ENCODE peak calls at places on chromosomes 1 and 21, in seven cellular contexts. One of them, this sample, is unnamed.

GRCh38 chr1:181469829-181470228 is 13.5 kb upstream of the CACNA1E start:
- DNase-seq in endothelial cell: no peak
- DNase-seq in adrenal gland: peak
- DNase-seq in mucosa of descending colon: no peak
- DNase-seq in foreskin fibroblast: peak
- DNase-seq in left ventricle myocardium inferior: no peak
- DNase-seq in HFF-Myc: no peak
- DNase-seq in this sample: no peak

GRCh38 chr1:17369466-17369865 is 2.5 kb upstream of the PADI6 start:
- DNase-seq in endothelial cell: no peak
- DNase-seq in mucosa of descending colon: no peak
- DNase-seq in left ventricle myocardium inferior: no peak
- DNase-seq in HFF-Myc: no peak
- DNase-seq in foreskin fibroblast: peak
- DNase-seq in adrenal gland: no peak
- DNase-seq in this sample: no peak

GRCh38 chr1:6651889-6652288 is 27.2 kb downstream of the THAP3 start:
- DNase-seq in endothelial cell: no peak
- DNase-seq in mucosa of descending colon: peak
- DNase-seq in adrenal gland: no peak
- DNase-seq in foreskin fibroblast: no peak
- DNase-seq in HFF-Myc: no peak
- DNase-seq in left ventricle myocardium inferior: no peak
- DNase-seq in this sample: no peak

GRCh38 chr1:49051647-49052046 is 275.0 kb upstream of the BEND5 start:
- DNase-seq in endothelial cell: no peak
- DNase-seq in foreskin fibroblast: no peak
- DNase-seq in left ventricle myocardium inferior: no peak
- DNase-seq in HFF-Myc: no peak
- DNase-seq in adrenal gland: no peak
- DNase-seq in mucosa of descending colon: no peak
- DNase-seq in this sample: no peak

GRCh38 chr1:21268281-21269239 is 21.7 kb downstream of the ECE1 start:
- DNase-seq in endothelial cell: no peak
- DNase-seq in left ventricle myocardium inferior: no peak
- DNase-seq in HFF-Myc: no peak
- DNase-seq in foreskin fibroblast: peak
- DNase-seq in adrenal gland: peak
- DNase-seq in mucosa of descending colon: peak
- DNase-seq in this sample: no peak

GRCh38 chr1:44820945-44821715 is 12.8 kb downstream of the BTBD19 start:
- DNase-seq in endothelial cell: no peak
- DNase-seq in HFF-Myc: no peak
- DNase-seq in left ventricle myocardium inferior: no peak
- DNase-seq in foreskin fibroblast: no peak
- DNase-seq in adrenal gland: no peak
- DNase-seq in mucosa of descending colon: peak
- DNase-seq in this sample: no peak

GRCh38 chr1:15028117-15028516 is 125.4 kb upstream of the TMEM51 start:
- DNase-seq in endothelial cell: no peak
- DNase-seq in foreskin fibroblast: peak
- DNase-seq in left ventricle myocardium inferior: peak
- DNase-seq in adrenal gland: peak
- DNase-seq in mucosa of descending colon: peak
- DNase-seq in HFF-Myc: peak
- DNase-seq in this sample: no peak

GRCh38 chr21:28337319-28337718 is 655.4 kb downstream of the LTN1 start:
- DNase-seq in endothelial cell: no peak
- DNase-seq in foreskin fibroblast: peak
- DNase-seq in mucosa of descending colon: no peak
- DNase-seq in HFF-Myc: peak
- DNase-seq in adrenal gland: no peak
- DNase-seq in left ventricle myocardium inferior: no peak
- DNase-seq in this sample: no peak

GRCh38 chr1:241779897-241780296 is 68.1 kb upstream of the EXO1 start:
- DNase-seq in mucosa of descending colon: no peak
- DNase-seq in adrenal gland: no peak
- DNase-seq in endothelial cell: no peak
- DNase-seq in left ventricle myocardium inferior: no peak
- DNase-seq in HFF-Myc: no peak
- DNase-seq in foreskin fibroblast: no peak
- DNase-seq in this sample: no peak

GRCh38 chr21:16079830-16080229 is 350.0 kb downstream of the USP25 start:
- DNase-seq in HFF-Myc: no peak
- DNase-seq in foreskin fibroblast: peak
- DNase-seq in adrenal gland: no peak
- DNase-seq in endothelial cell: no peak
- DNase-seq in mucosa of descending colon: no peak
- DNase-seq in left ventricle myocardium inferior: no peak
- DNase-seq in this sample: no peak

GRCh38 chr1:35726814-35727433 is 8.2 kb upstream of the C1orf216 start:
- DNase-seq in adrenal gland: peak
- DNase-seq in left ventricle myocardium inferior: peak
- DNase-seq in HFF-Myc: no peak
- DNase-seq in foreskin fibroblast: peak
- DNase-seq in mucosa of descending colon: no peak
- DNase-seq in endothelial cell: peak
- DNase-seq in this sample: peak

GRCh38 chr1:27656157-27656893 is 15.7 kb downstream of the IFI6 start:
- DNase-seq in endothelial cell: no peak
- DNase-seq in left ventricle myocardium inferior: peak
- DNase-seq in foreskin fibroblast: peak
- DNase-seq in mucosa of descending colon: peak
- DNase-seq in adrenal gland: peak
- DNase-seq in HFF-Myc: no peak
- DNase-seq in this sample: no peak

GRCh38 chr1:162168261-162168660 is 98.8 kb downstream of the NOS1AP start:
- DNase-seq in left ventricle myocardium inferior: no peak
- DNase-seq in adrenal gland: peak
- DNase-seq in HFF-Myc: no peak
- DNase-seq in foreskin fibroblast: no peak
- DNase-seq in endothelial cell: no peak
- DNase-seq in mucosa of descending colon: no peak
- DNase-seq in this sample: no peak

GRCh38 chr1:37561794-37562132 is 5.0 kb downstream of the DNALI1 start:
- DNase-seq in foreskin fibroblast: peak
- DNase-seq in adrenal gland: no peak
- DNase-seq in mucosa of descending colon: no peak
- DNase-seq in endothelial cell: peak
- DNase-seq in HFF-Myc: no peak
- DNase-seq in left ventricle myocardium inferior: no peak
- DNase-seq in this sample: no peak
- TF ChIP-seq CTCF in foreskin fibroblast: peak
- TF ChIP-seq CTCF in adrenal gland: no peak
- TF ChIP-seq CTCF in mucosa of descending colon: no peak
- TF ChIP-seq CTCF in endothelial cell: peak
- TF ChIP-seq CTCF in HFF-Myc: peak
- TF ChIP-seq CTCF in left ventricle myocardium inferior: peak
- TF ChIP-seq CTCF in this sample: peak

GRCh38 chr1:228087771-228088251 is 5.3 kb downstream of the ARF1 start:
- DNase-seq in mucosa of descending colon: peak
- DNase-seq in left ventricle myocardium inferior: peak
- DNase-seq in foreskin fibroblast: peak
- DNase-seq in endothelial cell: no peak
- DNase-seq in HFF-Myc: peak
- DNase-seq in adrenal gland: no peak
- DNase-seq in this sample: no peak
- TF ChIP-seq CTCF in mucosa of descending colon: no peak
- TF ChIP-seq CTCF in left ventricle myocardium inferior: no peak
- TF ChIP-seq CTCF in foreskin fibroblast: no peak
- TF ChIP-seq CTCF in endothelial cell: no peak
- TF ChIP-seq CTCF in HFF-Myc: no peak
- TF ChIP-seq CTCF in adrenal gland: no peak
- TF ChIP-seq CTCF in this sample: no peak

DNA sequence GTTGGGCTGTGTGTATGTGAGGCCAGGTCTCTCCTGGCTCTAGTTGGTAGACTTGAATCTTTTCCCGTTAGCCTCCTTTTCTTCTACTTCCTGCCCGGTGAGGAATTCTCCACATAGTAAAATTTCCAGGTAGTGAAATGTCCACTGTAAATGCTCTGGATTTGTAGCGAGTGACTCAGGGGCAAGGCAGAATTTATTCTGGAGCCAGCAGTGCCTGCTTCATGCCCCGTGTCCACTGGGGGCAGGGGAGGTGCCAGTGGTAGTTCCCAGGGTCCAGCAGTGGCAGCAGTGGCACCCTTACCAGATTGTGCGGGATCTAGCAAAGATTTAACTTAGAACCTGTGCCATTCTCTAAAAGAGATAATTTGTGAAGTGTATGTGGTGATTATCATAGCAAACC is 74.5 kb upstream of the USP24 start:
- DNase-seq in HFF-Myc: no peak
- DNase-seq in endothelial cell: no peak
- DNase-seq in mucosa of descending colon: no peak
- DNase-seq in left ventricle myocardium inferior: no peak
- DNase-seq in foreskin fibroblast: no peak
- DNase-seq in adrenal gland: no peak
- DNase-seq in this sample: no peak
- TF ChIP-seq CTCF in HFF-Myc: peak
- TF ChIP-seq CTCF in endothelial cell: peak
- TF ChIP-seq CTCF in mucosa of descending colon: no peak
- TF ChIP-seq CTCF in left ventricle myocardium inferior: no peak
- TF ChIP-seq CTCF in foreskin fibroblast: peak
- TF ChIP-seq CTCF in adrenal gland: no peak
- TF ChIP-seq CTCF in this sample: no peak

DNA sequence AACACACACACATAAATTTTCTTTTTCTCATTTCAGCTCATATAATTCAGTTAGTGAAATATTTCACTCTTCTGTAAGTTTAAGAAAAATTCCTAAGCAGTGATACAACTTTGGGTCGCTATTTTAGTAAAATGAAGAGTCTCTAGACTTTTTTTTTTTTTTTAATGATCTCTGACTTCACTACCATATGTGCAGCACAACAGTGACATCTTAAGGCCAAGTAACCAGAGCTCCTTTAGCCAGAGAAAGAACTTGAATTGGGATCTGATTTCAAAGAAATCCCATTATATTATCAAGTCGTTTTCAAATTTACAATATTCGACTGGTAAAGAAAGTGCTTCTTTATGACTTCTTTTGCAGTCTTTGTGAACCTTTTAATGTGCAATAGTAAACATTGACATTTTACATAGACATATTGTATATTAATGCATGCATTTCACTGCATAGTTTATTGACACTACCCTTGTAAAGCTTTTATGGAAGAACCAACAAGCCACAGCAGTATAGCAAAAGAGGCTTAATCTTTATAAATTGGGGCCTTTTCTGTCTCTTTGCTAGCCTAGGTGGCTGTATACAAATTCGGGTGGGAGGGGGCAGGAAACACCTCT is 62.2 kb downstream of the LRRC40 start:
- DNase-seq in adrenal gland: no peak
- DNase-seq in HFF-Myc: peak
- DNase-seq in endothelial cell: no peak
- DNase-seq in mucosa of descending colon: no peak
- DNase-seq in foreskin fibroblast: peak
- DNase-seq in left ventricle myocardium inferior: no peak
- DNase-seq in this sample: no peak
- TF ChIP-seq CTCF in adrenal gland: no peak
- TF ChIP-seq CTCF in HFF-Myc: peak
- TF ChIP-seq CTCF in endothelial cell: no peak
- TF ChIP-seq CTCF in mucosa of descending colon: no peak
- TF ChIP-seq CTCF in foreskin fibroblast: peak
- TF ChIP-seq CTCF in left ventricle myocardium inferior: peak
- TF ChIP-seq CTCF in this sample: peak

DNA sequence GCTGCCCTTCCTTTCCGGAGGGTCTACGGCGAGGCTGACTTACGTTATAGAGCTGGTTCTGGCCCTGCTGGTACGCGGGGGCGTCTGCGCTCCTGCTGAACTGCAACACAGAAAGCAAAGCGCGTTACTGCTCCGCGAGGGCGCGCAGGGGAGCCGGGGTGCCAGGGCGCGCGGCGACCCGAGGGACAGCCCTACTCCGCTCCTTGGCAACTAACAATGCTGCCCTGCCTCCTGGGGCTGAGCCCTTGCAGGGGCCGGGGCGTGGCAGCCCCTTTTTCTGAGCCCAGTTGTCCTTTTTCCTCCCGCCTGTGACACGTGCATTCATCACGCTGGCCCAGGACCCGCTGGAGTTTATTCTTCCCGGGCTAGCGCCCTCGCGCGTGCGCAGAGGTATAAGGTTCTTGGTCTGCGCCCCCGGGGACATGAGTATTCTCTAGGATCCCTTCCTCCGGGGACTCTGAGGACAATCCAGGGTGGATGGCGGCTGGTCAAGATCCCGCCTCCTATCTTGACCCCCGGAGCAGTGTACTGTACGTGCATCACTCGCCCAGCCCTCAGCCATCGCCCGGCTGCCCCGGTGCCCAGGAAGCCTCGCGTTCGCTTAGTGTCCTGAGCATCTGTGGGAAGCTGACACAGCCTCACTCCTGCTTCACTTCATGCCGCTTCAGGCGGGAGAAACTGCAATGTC is 78.9 kb downstream of the CD247 start:
- DNase-seq in endothelial cell: peak
- DNase-seq in adrenal gland: peak
- DNase-seq in left ventricle myocardium inferior: no peak
- DNase-seq in HFF-Myc: no peak
- DNase-seq in mucosa of descending colon: no peak
- DNase-seq in foreskin fibroblast: peak
- DNase-seq in this sample: peak
- TF ChIP-seq CTCF in endothelial cell: no peak
- TF ChIP-seq CTCF in adrenal gland: no peak
- TF ChIP-seq CTCF in left ventricle myocardium inferior: no peak
- TF ChIP-seq CTCF in HFF-Myc: peak
- TF ChIP-seq CTCF in mucosa of descending colon: no peak
- TF ChIP-seq CTCF in foreskin fibroblast: no peak
- TF ChIP-seq CTCF in this sample: peak